ENCODE peak calls at places on chromosomes 5 and 9, in seven cellular contexts. W is activated T-cell treated with anti-CD3 and anti-CD28 coated beads, Interleukin-2, amount 50 U/mL, for 4 hours; G is neuronal stem cell; K is NCI-H510A treated with DMSO at 0.1 percent for 48 hours; Q is fibroblast of the aortic adventitia; B is pons; T is fibroblast of lung. Y is an unnamed sample.

GRCh38 chr5:153960269-153961215 is 78.2 kb downstream of the FAM114A2 start:
- DNase-seq in T (no peak), K (no peak), Q (no peak), W (no peak), G (no peak), B (no peak), Y (no peak)

GRCh38 chr5:108707145-108707544 is 40.6 kb upstream of the FER start:
- DNase-seq in Q (no peak), T (no peak), W (no peak), K (no peak), G (no peak), B (no peak), Y (no peak)

GRCh38 chr5:136149891-136150290 is 17.2 kb downstream of the SMAD5 start:
- DNase-seq in Q (peak), K (no peak), W (no peak), G (no peak), B (no peak), T (no peak), Y (no peak)

GRCh38 chr5:177303121-177303924 is at the start of the genes PRELID1 and RAB24:
- DNase-seq in W (peak), Q (peak), T (peak), B (peak), G (peak), K (peak), Y (no peak)

GRCh38 chr9:95775191-95775590 is 100.3 kb upstream of the ERCC6L2 start:
- DNase-seq in B (no peak), T (no peak), W (no peak), K (no peak), Q (no peak), G (no peak), Y (no peak)

GRCh38 chr5:131460867-131461572 is 174.0 kb downstream of the RAPGEF6 start:
- DNase-seq in B (no peak), G (no peak), W (no peak), T (no peak), K (no peak), Q (no peak), Y (no peak)

GRCh38 chr5:7897014-7897600 is 28.2 kb downstream of the MTRR start:
- DNase-seq in G (no peak), B (no peak), Q (peak), K (no peak), W (peak), T (peak), Y (peak)

GRCh38 chr5:100479079-100479688 is 56.0 kb upstream of the FAM174A start:
- DNase-seq in K (peak), G (peak), B (peak), T (peak), W (no peak), Q (peak), Y (no peak)

GRCh38 chr5:141519605-141520288 is 30.9 kb downstream of the PCDHGC5 start:
- DNase-seq in T (peak), K (no peak), G (no peak), W (no peak), Q (no peak), B (no peak), Y (no peak)

Y was measured in iPS DF 6.9.